ENCODE peak calls at places on chromosomes 16 and 17, in four cellular contexts. One of them, this sample, is unnamed.

GRCh38 chr17:73998246-73999220 is 204.9 kb upstream of the RPL38 start:
- DNase-seq in anterior cingulate cortex: no peak
- DNase-seq in mesendoderm: peak
- DNase-seq in stimulated activated CD8-positive, alpha-beta memory T cell treated with anti-CD3 and anti-CD28 coated beads, Interleukin-12 subunit alpha, Interleukin-12 subunit beta, amount 100 ng/mL, for 4 hours: peak
- DNase-seq in this sample: no peak

GRCh38 chr16:57186630-57187507 is 740 bp downstream of the RSPRY1 start:
- DNase-seq in stimulated activated CD8-positive, alpha-beta memory T cell treated with anti-CD3 and anti-CD28 coated beads, Interleukin-12 subunit alpha, Interleukin-12 subunit beta, amount 100 ng/mL, for 4 hours: no peak
- DNase-seq in anterior cingulate cortex: no peak
- DNase-seq in mesendoderm: peak
- DNase-seq in this sample: peak

GRCh38 chr16:88505405-88506082 is 52.5 kb downstream of the ZFPM1 start:
- DNase-seq in mesendoderm: peak
- DNase-seq in stimulated activated CD8-positive, alpha-beta memory T cell treated with anti-CD3 and anti-CD28 coated beads, Interleukin-12 subunit alpha, Interleukin-12 subunit beta, amount 100 ng/mL, for 4 hours: peak
- DNase-seq in anterior cingulate cortex: no peak
- DNase-seq in this sample: no peak

GRCh38 chr16:74667215-74667765 is 613 bp upstream of the RFWD3 start:
- DNase-seq in stimulated activated CD8-positive, alpha-beta memory T cell treated with anti-CD3 and anti-CD28 coated beads, Interleukin-12 subunit alpha, Interleukin-12 subunit beta, amount 100 ng/mL, for 4 hours: peak
- DNase-seq in mesendoderm: peak
- DNase-seq in anterior cingulate cortex: no peak
- DNase-seq in this sample: no peak

GRCh38 chr17:36152639-36153120 is 23.8 kb downstream of the TBC1D3B start:
- DNase-seq in stimulated activated CD8-positive, alpha-beta memory T cell treated with anti-CD3 and anti-CD28 coated beads, Interleukin-12 subunit alpha, Interleukin-12 subunit beta, amount 100 ng/mL, for 4 hours: no peak
- DNase-seq in mesendoderm: no peak
- DNase-seq in anterior cingulate cortex: no peak
- DNase-seq in this sample: no peak

GRCh38 chr17:80367510-80367909 is 47.5 kb upstream of the ENDOV start:
- DNase-seq in anterior cingulate cortex: no peak
- DNase-seq in stimulated activated CD8-positive, alpha-beta memory T cell treated with anti-CD3 and anti-CD28 coated beads, Interleukin-12 subunit alpha, Interleukin-12 subunit beta, amount 100 ng/mL, for 4 hours: no peak
- DNase-seq in mesendoderm: no peak
- DNase-seq in this sample: no peak

GRCh38 chr17:83176956-83177583 is 97.7 kb downstream of the METRNL start:
- DNase-seq in stimulated activated CD8-positive, alpha-beta memory T cell treated with anti-CD3 and anti-CD28 coated beads, Interleukin-12 subunit alpha, Interleukin-12 subunit beta, amount 100 ng/mL, for 4 hours: no peak
- DNase-seq in anterior cingulate cortex: no peak
- DNase-seq in mesendoderm: no peak
- DNase-seq in this sample: no peak

GRCh38 chr16:185691-186090 is 5.4 kb downstream of the HBQ1 start:
- DNase-seq in mesendoderm: no peak
- DNase-seq in stimulated activated CD8-positive, alpha-beta memory T cell treated with anti-CD3 and anti-CD28 coated beads, Interleukin-12 subunit alpha, Interleukin-12 subunit beta, amount 100 ng/mL, for 4 hours: no peak
- DNase-seq in anterior cingulate cortex: no peak
- DNase-seq in this sample: no peak

GRCh38 chr17:36641331-36641876 is 40.0 kb downstream of the MRM1 start:
- DNase-seq in mesendoderm: peak
- DNase-seq in anterior cingulate cortex: no peak
- DNase-seq in stimulated activated CD8-positive, alpha-beta memory T cell treated with anti-CD3 and anti-CD28 coated beads, Interleukin-12 subunit alpha, Interleukin-12 subunit beta, amount 100 ng/mL, for 4 hours: no peak
- DNase-seq in this sample: no peak

GRCh38 chr17:78709119-78709681 is 72.9 kb downstream of the CYTH1 start:
- DNase-seq in mesendoderm: no peak
- DNase-seq in anterior cingulate cortex: no peak
- DNase-seq in stimulated activated CD8-positive, alpha-beta memory T cell treated with anti-CD3 and anti-CD28 coated beads, Interleukin-12 subunit alpha, Interleukin-12 subunit beta, amount 100 ng/mL, for 4 hours: no peak
- DNase-seq in this sample: no peak

GRCh38 chr16:27437946-27438345 is 36.0 kb downstream of the IL21R start:
- DNase-seq in mesendoderm: no peak
- DNase-seq in stimulated activated CD8-positive, alpha-beta memory T cell treated with anti-CD3 and anti-CD28 coated beads, Interleukin-12 subunit alpha, Interleukin-12 subunit beta, amount 100 ng/mL, for 4 hours: no peak
- DNase-seq in anterior cingulate cortex: no peak
- DNase-seq in this sample: no peak

GRCh38 chr17:29948460-29949185 is 7.2 kb downstream of the EFCAB5 start:
- DNase-seq in stimulated activated CD8-positive, alpha-beta memory T cell treated with anti-CD3 and anti-CD28 coated beads, Interleukin-12 subunit alpha, Interleukin-12 subunit beta, amount 100 ng/mL, for 4 hours: no peak
- DNase-seq in anterior cingulate cortex: no peak
- DNase-seq in mesendoderm: no peak
- DNase-seq in this sample: no peak

GRCh38 chr16:48295493-48296281 is 48.3 kb upstream of the ABCC11 start:
- DNase-seq in stimulated activated CD8-positive, alpha-beta memory T cell treated with anti-CD3 and anti-CD28 coated beads, Interleukin-12 subunit alpha, Interleukin-12 subunit beta, amount 100 ng/mL, for 4 hours: no peak
- DNase-seq in anterior cingulate cortex: no peak
- DNase-seq in mesendoderm: no peak
- DNase-seq in this sample: no peak

GRCh38 chr16:66954097-66954659 is 6.9 kb upstream of the CES3 start:
- DNase-seq in mesendoderm: peak
- DNase-seq in anterior cingulate cortex: no peak
- DNase-seq in stimulated activated CD8-positive, alpha-beta memory T cell treated with anti-CD3 and anti-CD28 coated beads, Interleukin-12 subunit alpha, Interleukin-12 subunit beta, amount 100 ng/mL, for 4 hours: peak
- DNase-seq in this sample: peak

GRCh38 chr17:66228887-66229782 is at the start of gene APOH:
- DNase-seq in anterior cingulate cortex: no peak
- DNase-seq in stimulated activated CD8-positive, alpha-beta memory T cell treated with anti-CD3 and anti-CD28 coated beads, Interleukin-12 subunit alpha, Interleukin-12 subunit beta, amount 100 ng/mL, for 4 hours: no peak
- DNase-seq in mesendoderm: no peak
- DNase-seq in this sample: no peak

GRCh38 chr16:15775209-15775608 is 81.6 kb downstream of the MYH11 start:
- DNase-seq in anterior cingulate cortex: no peak
- DNase-seq in stimulated activated CD8-positive, alpha-beta memory T cell treated with anti-CD3 and anti-CD28 coated beads, Interleukin-12 subunit alpha, Interleukin-12 subunit beta, amount 100 ng/mL, for 4 hours: no peak
- DNase-seq in mesendoderm: peak
- DNase-seq in this sample: no peak

GRCh38 chr16:68069511-68070248 is 15.5 kb upstream of the NFATC3 start:
- DNase-seq in stimulated activated CD8-positive, alpha-beta memory T cell treated with anti-CD3 and anti-CD28 coated beads, Interleukin-12 subunit alpha, Interleukin-12 subunit beta, amount 100 ng/mL, for 4 hours: no peak
- DNase-seq in mesendoderm: no peak
- DNase-seq in anterior cingulate cortex: no peak
- DNase-seq in this sample: no peak

GRCh38 chr16:68090109-68090508 is 4.9 kb downstream of the NFATC3 start:
- DNase-seq in mesendoderm: no peak
- DNase-seq in stimulated activated CD8-positive, alpha-beta memory T cell treated with anti-CD3 and anti-CD28 coated beads, Interleukin-12 subunit alpha, Interleukin-12 subunit beta, amount 100 ng/mL, for 4 hours: no peak
- DNase-seq in anterior cingulate cortex: no peak
- DNase-seq in this sample: no peak

GRCh38 chr16:79912592-79913310 is 312.2 kb upstream of the MAF start:
- DNase-seq in stimulated activated CD8-positive, alpha-beta memory T cell treated with anti-CD3 and anti-CD28 coated beads, Interleukin-12 subunit alpha, Interleukin-12 subunit beta, amount 100 ng/mL, for 4 hours: no peak
- DNase-seq in mesendoderm: peak
- DNase-seq in anterior cingulate cortex: no peak
- DNase-seq in this sample: no peak

GRCh38 chr17:57357392-57357784 is 101.1 kb downstream of the MSI2 start:
- DNase-seq in anterior cingulate cortex: no peak
- DNase-seq in mesendoderm: no peak
- DNase-seq in stimulated activated CD8-positive, alpha-beta memory T cell treated with anti-CD3 and anti-CD28 coated beads, Interleukin-12 subunit alpha, Interleukin-12 subunit beta, amount 100 ng/mL, for 4 hours: no peak
- DNase-seq in this sample: no peak

GRCh38 chr16:30340621-30341020 is 14.5 kb downstream of the CD2BP2 start:
- DNase-seq in mesendoderm: no peak
- DNase-seq in stimulated activated CD8-positive, alpha-beta memory T cell treated with anti-CD3 and anti-CD28 coated beads, Interleukin-12 subunit alpha, Interleukin-12 subunit beta, amount 100 ng/mL, for 4 hours: no peak
- DNase-seq in anterior cingulate cortex: no peak
- DNase-seq in this sample: no peak

GRCh38 chr17:28282596-28282995 is 36.4 kb upstream of the TMEM97 start:
- DNase-seq in mesendoderm: peak
- DNase-seq in anterior cingulate cortex: no peak
- DNase-seq in stimulated activated CD8-positive, alpha-beta memory T cell treated with anti-CD3 and anti-CD28 coated beads, Interleukin-12 subunit alpha, Interleukin-12 subunit beta, amount 100 ng/mL, for 4 hours: no peak
- DNase-seq in this sample: peak

GRCh38 chr17:3765981-3766380 is 35.0 kb downstream of the ITGAE start:
- DNase-seq in mesendoderm: no peak
- DNase-seq in stimulated activated CD8-positive, alpha-beta memory T cell treated with anti-CD3 and anti-CD28 coated beads, Interleukin-12 subunit alpha, Interleukin-12 subunit beta, amount 100 ng/mL, for 4 hours: no peak
- DNase-seq in anterior cingulate cortex: no peak
- DNase-seq in this sample: no peak

GRCh38 chr16:86370036-86370435 is 140.3 kb upstream of the FOXF1 start:
- DNase-seq in stimulated activated CD8-positive, alpha-beta memory T cell treated with anti-CD3 and anti-CD28 coated beads, Interleukin-12 subunit alpha, Interleukin-12 subunit beta, amount 100 ng/mL, for 4 hours: no peak
- DNase-seq in mesendoderm: no peak
- DNase-seq in anterior cingulate cortex: no peak
- DNase-seq in this sample: no peak

GRCh38 chr17:42706732-42707131 is 24.4 kb downstream of the CNTNAP1 start:
- DNase-seq in stimulated activated CD8-positive, alpha-beta memory T cell treated with anti-CD3 and anti-CD28 coated beads, Interleukin-12 subunit alpha, Interleukin-12 subunit beta, amount 100 ng/mL, for 4 hours: no peak
- DNase-seq in mesendoderm: no peak
- DNase-seq in anterior cingulate cortex: no peak
- DNase-seq in this sample: no peak

GRCh38 chr17:47785538-47786123 is 36.0 kb downstream of the OSBPL7 start:
- DNase-seq in stimulated activated CD8-positive, alpha-beta memory T cell treated with anti-CD3 and anti-CD28 coated beads, Interleukin-12 subunit alpha, Interleukin-12 subunit beta, amount 100 ng/mL, for 4 hours: no peak
- DNase-seq in mesendoderm: peak
- DNase-seq in anterior cingulate cortex: no peak
- DNase-seq in this sample: peak

This sample was measured in T1000.